ENCODE peak calls at places on chromosomes 2 and 18, in nine cellular contexts. L, B, R, G, Z, T, S, C and F are unnamed samples.

GRCh38 chr2:164910091-164910899 is 45.0 kb downstream of the SLC38A11 start:
- DNase-seq in L (no peak), B (peak; percentile 69), S (no peak), C (no peak), Z (no peak), T (peak; percentile 63), R (no peak), G (no peak), F (no peak)

GRCh38 chr2:135744761-135745314 is 3.2 kb downstream of the UBXN4 start:
- DNase-seq in G (no peak), S (no peak), R (no peak), L (no peak), T (peak; percentile 80), B (peak; percentile 15), C (no peak), Z (no peak), F (no peak)

GRCh38 chr2:216081487-216082387 is at the start of the genes PECR and TMEM169:
- DNase-seq in T (peak; percentile 90), L (peak; percentile 74), C (peak; percentile 90), G (peak; percentile 73), S (peak; percentile 48), B (peak; percentile 86), R (peak; percentile 90), Z (peak; percentile 88), F (no peak)

GRCh38 chr18:60905699-60906098 is 427.5 kb upstream of the CDH20 start:
- DNase-seq in Z (no peak), L (no peak), R (no peak), T (no peak), B (peak; percentile 23), S (no peak), C (no peak), G (no peak), F (no peak)

GRCh38 chr2:33011941-33012340 is 65.2 kb downstream of the LTBP1 start:
- DNase-seq in Z (no peak), L (no peak), C (no peak), T (peak; percentile 12), B (peak; percentile 4), S (no peak), R (no peak), G (no peak), F (no peak)

GRCh38 chr2:84077504-84077903 is 381.6 kb downstream of the SUCLG1 start:
- DNase-seq in C (no peak), G (no peak), Z (no peak), T (peak; percentile 63), B (peak; percentile 55), L (no peak), S (no peak), R (no peak), F (no peak)

GRCh38 chr18:21383031-21383430 is 141.0 kb downstream of the GREB1L start:
- DNase-seq in S (no peak), B (no peak), G (no peak), T (no peak), L (no peak), R (no peak), C (no peak), Z (no peak), F (no peak)

GRCh38 chr2:106869512-106870276 is 16.3 kb downstream of the ST6GAL2 start:
- DNase-seq in C (no peak), B (no peak), S (no peak), G (no peak), Z (no peak), L (no peak), R (no peak), T (peak; percentile 59), F (no peak)

GRCh38 chr18:79056827-79057367 is 12.3 kb upstream of the ATP9B start:
- DNase-seq in R (no peak), C (no peak), G (no peak), T (no peak), Z (no peak), B (no peak), L (no peak), S (no peak), F (no peak)

GRCh38 chr2:1159013-1159412 is 208.4 kb downstream of the SNTG2 start:
- DNase-seq in L (no peak), R (no peak), C (no peak), B (no peak), Z (no peak), S (no peak), G (no peak), T (no peak), F (no peak)

GRCh38 chr2:143123911-143124310 is 5.3 kb upstream of the ARHGAP15 start:
- DNase-seq in G (no peak), Z (no peak), B (no peak), C (no peak), L (no peak), R (no peak), S (no peak), T (no peak), F (no peak)

GRCh38 chr2:70789304-70790078 is 952 bp downstream of the FIGLA start:
- DNase-seq in B (peak; percentile 64), S (peak; percentile 51), T (peak; percentile 88), L (peak; percentile 24), Z (peak; percentile 78), C (peak; percentile 71), R (peak; percentile 59), G (peak; percentile 33), F (peak; percentile 6)
- H3K4me3 ChIP-seq in B (no peak overlapping the region), S (peak overlapping the region; percentile 43), T (no peak overlapping the region), L (peak overlapping the region; percentile 1), Z (no peak overlapping the region), C (peak overlapping the region; percentile 20), R (peak overlapping the region; percentile 34), G (no peak overlapping the region), F (peak overlapping the region; percentile 55)

DNA sequence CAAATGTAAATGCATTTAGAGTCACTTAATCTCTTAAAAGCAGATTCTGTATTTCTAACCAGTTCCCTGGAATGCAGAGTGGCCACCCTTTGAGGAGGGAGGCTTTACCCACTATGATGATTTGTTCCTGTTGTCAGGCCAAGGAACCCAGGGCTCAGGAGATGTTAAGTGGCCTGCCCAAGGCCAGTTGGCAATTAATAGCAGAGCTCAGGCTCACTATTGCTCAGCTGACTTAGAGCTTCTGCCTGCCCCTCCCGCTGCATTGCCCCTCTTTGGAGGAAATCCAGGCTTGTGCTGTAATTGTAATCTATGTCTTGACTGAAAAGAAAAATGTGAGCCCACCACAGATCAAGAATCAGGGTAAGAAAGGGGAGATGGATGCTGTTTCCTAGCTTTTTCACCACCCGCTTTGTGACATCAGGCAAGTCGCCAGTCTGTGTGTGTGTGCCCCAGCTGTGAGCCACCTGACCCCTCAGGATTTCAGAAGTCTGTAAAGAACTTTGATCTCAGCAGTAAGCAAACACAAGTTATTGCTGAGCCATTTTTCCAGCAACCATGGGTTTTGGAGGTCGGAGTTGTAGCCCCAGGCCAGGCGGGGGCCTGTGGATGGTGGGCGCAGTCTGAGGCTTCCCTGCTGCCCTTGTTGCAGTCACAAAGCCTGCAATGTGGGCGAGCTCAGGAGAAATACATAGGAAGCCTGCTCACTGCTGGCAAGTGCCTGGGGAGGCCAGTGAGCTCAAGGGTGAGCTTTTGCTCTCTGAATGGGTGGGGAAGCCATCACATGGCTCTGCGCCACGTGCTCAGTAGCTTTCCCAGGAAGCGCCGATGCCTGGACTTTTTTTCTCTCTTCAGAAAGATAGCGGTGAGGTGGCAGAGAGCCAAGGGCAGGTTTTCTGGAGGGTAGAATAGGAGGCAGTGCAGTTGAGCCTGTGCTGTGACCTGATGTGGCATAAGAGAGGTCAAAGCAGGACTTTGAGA is 6.0 kb downstream of the CABLES1 start:
- DNase-seq in G (no peak), L (no peak), C (no peak), R (peak; percentile 58), Z (peak; percentile 70), B (peak; percentile 61), T (no peak), S (no peak), F (no peak)
- H3K27ac ChIP-seq in G (no peak overlapping the region), L (no peak overlapping the region), C (no peak overlapping the region), R (peak overlapping the region; percentile 16), Z (peak overlapping the region; percentile 13), B (no peak overlapping the region), T (no peak overlapping the region), S (no peak overlapping the region), F (peak overlapping the region; percentile 26)

GRCh38 chr2:45567974-45568789 is 42.9 kb downstream of the SRBD1 start:
- DNase-seq in T (peak; percentile 29), B (no peak), S (no peak), Z (no peak), L (no peak), R (no peak), C (no peak), G (peak; percentile 81), F (peak; percentile 96)
- H3K4me3 ChIP-seq in T (no peak overlapping the region), B (no peak overlapping the region), S (peak overlapping the region; percentile 54), Z (no peak overlapping the region), L (peak overlapping the region; percentile 55), R (peak overlapping the region; percentile 16), C (no peak overlapping the region), G (peak overlapping the region; percentile 98), F (peak overlapping the region; percentile 65)

GRCh38 chr2:172556284-172557033 is 569 bp downstream of the PDK1 start:
- DNase-seq in T (peak; percentile 89), C (peak; percentile 74), B (peak; percentile 67), R (peak; percentile 60), L (peak; percentile 59), S (peak; percentile 35), G (peak; percentile 48), Z (peak; percentile 77), F (no peak)
- H3K27ac ChIP-seq in T (peak overlapping the region; percentile 90), C (peak overlapping the region; percentile 85), B (peak overlapping the region; percentile 79), R (peak overlapping the region; percentile 93), L (peak overlapping the region; percentile 81), S (peak overlapping the region; percentile 98), G (peak overlapping the region; percentile 90), Z (peak overlapping the region; percentile 86), F (no peak overlapping the region)